ENCODE peak calls at places on chromosomes 16 and 17, in ten cellular contexts. I, R, E, O, T, Y, W, A, S and G are unnamed samples.

GRCh38 chr16:200388-200787 is 20.1 kb downstream of the HBQ1 start:
- DNase-seq in E (no peak), Y (peak), W (no peak), O (no peak), I (no peak), A (no peak), T (no peak), R (no peak), S (no peak), G (peak)

GRCh38 chr17:57442914-57443571 is 186.7 kb downstream of the MSI2 start:
- DNase-seq in R (no peak), I (no peak), Y (no peak), E (no peak), T (peak), W (peak), S (no peak), A (peak), O (no peak), G (no peak)

GRCh38 chr16:72997141-72997542 is 50.8 kb downstream of the ZFHX3 start:
- DNase-seq in Y (peak), W (no peak), S (no peak), O (no peak), T (no peak), R (no peak), A (no peak), I (no peak), E (peak), G (no peak)

GRCh38 chr16:87324411-87325275 is 7.5 kb upstream of the C16orf95 start:
- DNase-seq in R (no peak), W (peak), Y (peak), E (no peak), I (peak), S (peak), A (no peak), O (no peak), T (no peak), G (no peak)

GRCh38 chr16:4936181-4936990 is 562 bp downstream of the PPL start:
- DNase-seq in I (peak), T (no peak), O (peak), E (peak), W (no peak), Y (no peak), S (no peak), A (no peak), R (no peak), G (no peak)

GRCh38 chr17:10114931-10115535 is 83.4 kb downstream of the GAS7 start:
- DNase-seq in W (peak), E (peak), R (peak), I (no peak), Y (peak), A (peak), O (peak), S (no peak), T (peak), G (peak)

GRCh38 chr16:82178352-82178751 is 8.3 kb upstream of the MPHOSPH6 start:
- DNase-seq in R (no peak), T (no peak), E (no peak), A (no peak), S (no peak), O (no peak), W (no peak), I (no peak), Y (no peak), G (no peak)

GRCh38 chr16:73064227-73064995 is 16.5 kb upstream of the ZFHX3 start:
- DNase-seq in Y (peak), O (no peak), T (peak), S (no peak), A (no peak), R (no peak), W (no peak), I (no peak), E (peak), G (peak)

GRCh38 chr17:50161911-50162288 is 3.9 kb upstream of the SGCA start:
- DNase-seq in R (no peak), O (no peak), S (no peak), E (no peak), I (no peak), A (no peak), Y (no peak), W (no peak), T (no peak), G (no peak)

GRCh38 chr17:69524854-69525253 is 110.4 kb downstream of the MAP2K6 start:
- DNase-seq in R (no peak), E (no peak), T (no peak), I (no peak), Y (no peak), S (no peak), W (no peak), A (no peak), O (no peak), G (no peak)

DNA sequence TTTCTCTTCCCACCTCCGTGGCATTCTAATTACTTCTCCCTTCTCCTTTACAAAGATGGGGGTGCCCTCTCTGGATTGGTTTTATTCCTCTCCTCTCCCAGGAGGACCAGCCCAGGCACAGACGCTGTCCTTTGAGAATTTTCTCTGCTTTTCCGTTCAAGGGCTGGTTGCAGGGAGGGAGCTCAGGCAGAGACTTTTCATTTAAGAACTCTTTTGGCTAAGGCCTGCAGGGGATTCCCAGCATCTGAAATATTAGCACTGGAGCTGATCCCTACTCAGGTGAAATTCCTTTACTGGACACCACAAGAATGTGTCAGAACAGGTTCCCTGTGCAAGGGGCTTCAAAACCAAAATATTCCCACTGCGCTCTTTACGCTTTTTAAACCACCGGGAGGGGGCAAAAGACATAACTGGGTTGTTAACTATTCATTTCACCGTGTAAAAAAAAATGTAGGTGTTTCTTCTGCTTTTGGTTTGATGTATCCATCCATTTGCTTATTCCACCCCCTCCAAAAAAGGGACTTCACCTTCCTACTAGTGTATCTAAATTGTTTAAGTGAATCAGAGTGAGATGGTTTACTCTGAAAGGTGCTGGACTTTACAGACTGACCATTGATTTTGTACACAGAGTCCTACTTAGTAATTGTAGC is 1.4 kb downstream of the NFAT5 start:
- DNase-seq in Y (peak), S (no peak), O (peak), E (no peak), A (no peak), W (no peak), T (no peak), R (no peak), I (no peak), G (no peak)
- TF ChIP-seq CTCF in Y (peak), S (peak), O (peak), E (peak), A (no peak), W (peak), T (peak), R (no peak), I (peak), G (peak)

GRCh38 chr16:75805946-75806345 is 79.7 kb upstream of the CPHXL start:
- DNase-seq in W (no peak), A (no peak), I (no peak), E (no peak), R (no peak), T (no peak), S (no peak), Y (no peak), O (no peak), G (no peak)

GRCh38 chr16:75798714-75799113 is 72.4 kb upstream of the CPHXL start:
- DNase-seq in I (no peak), A (no peak), T (no peak), S (no peak), E (no peak), Y (no peak), O (no peak), W (no peak), R (no peak), G (no peak)

GRCh38 chr16:75804368-75804767 is 78.1 kb upstream of the CPHXL start:
- DNase-seq in O (no peak), W (no peak), T (no peak), S (no peak), I (no peak), A (no peak), R (no peak), Y (no peak), E (no peak), G (no peak)

GRCh38 chr16:75803753-75804152 is 77.5 kb upstream of the CPHXL start:
- DNase-seq in W (no peak), Y (no peak), R (no peak), O (no peak), E (no peak), S (no peak), A (no peak), I (no peak), T (no peak), G (no peak)

DNA sequence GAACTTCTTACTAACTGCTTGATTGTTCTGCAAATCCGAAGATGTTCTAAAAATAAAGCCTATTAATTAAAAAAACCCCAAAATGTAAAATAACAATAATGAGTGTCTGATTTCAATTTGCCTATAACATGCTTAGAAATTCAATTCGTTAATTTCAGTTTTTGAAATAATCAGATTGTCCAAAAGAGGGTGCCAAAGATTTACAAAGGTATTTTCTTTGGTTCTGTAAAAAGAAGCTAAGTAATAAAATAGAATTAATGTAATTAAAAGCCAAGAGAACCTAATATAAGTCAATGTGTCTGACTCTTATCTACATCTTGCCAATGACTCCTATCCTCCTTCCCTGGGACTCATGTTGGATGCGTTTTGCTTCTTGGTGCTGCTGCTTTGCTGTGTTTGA is 75.0 kb upstream of the CPHXL start:
- DNase-seq in R (no peak), Y (no peak), A (no peak), W (no peak), T (no peak), E (no peak), I (no peak), O (no peak), S (no peak), G (no peak)
- TF ChIP-seq CTCF in R (no peak), Y (no peak), A (no peak), W (no peak), T (no peak), E (no peak), I (no peak), O (peak), S (peak), G (peak)

DNA sequence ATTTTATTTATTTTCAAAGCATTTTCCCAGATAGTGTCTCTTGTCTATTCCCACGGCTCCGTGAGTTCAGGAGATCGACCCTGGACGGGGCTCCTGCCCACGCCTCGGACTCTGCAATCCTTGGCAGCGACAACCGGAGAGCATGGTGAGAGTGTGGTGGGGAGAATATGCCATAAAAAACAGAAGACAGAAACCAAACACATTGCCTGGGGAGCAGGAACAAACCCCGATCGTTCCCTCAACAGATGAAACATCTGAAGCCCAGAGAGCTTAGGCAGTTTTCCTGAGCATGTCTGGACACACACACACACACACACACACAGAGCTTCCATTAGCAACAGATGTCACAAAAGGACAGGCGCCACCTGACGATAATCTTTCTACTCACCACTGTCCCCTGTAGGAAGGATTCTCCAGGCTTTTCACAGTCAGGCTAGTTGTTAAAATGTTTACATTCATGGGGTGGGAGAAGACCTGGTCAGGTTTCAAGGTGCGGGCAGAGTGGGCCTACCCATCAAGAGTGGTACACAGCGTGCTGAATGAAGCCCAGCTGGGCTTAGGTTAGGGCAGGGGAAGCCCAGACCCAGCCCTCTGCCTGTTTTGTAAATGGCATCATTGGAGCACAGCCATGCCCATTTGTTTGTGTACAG is 230.4 kb upstream of the TNRC6C start:
- DNase-seq in R (no peak), S (no peak), I (peak), T (peak), A (peak), O (no peak), E (no peak), W (peak), Y (peak), G (peak)
- TF ChIP-seq CTCF in R (no peak), S (peak), I (peak), T (peak), A (peak), O (no peak), E (no peak), W (no peak), Y (peak), G (peak)

GRCh38 chr17:73560661-73561060 is 83.6 kb downstream of the SDK2 start:
- DNase-seq in W (no peak), S (no peak), O (no peak), Y (no peak), I (no peak), T (no peak), E (no peak), A (no peak), R (no peak), G (no peak)
- TF ChIP-seq CTCF in W (no peak), S (no peak), O (no peak), Y (no peak), I (peak), T (no peak), E (no peak), A (no peak), R (no peak), G (no peak)

GRCh38 chr17:20611314-20611713 is 31.8 kb downstream of the CDRT15L2 start:
- DNase-seq in T (no peak), E (no peak), Y (no peak), S (no peak), W (no peak), O (no peak), R (no peak), A (no peak), I (no peak), G (no peak)
- TF ChIP-seq CTCF in T (no peak), E (no peak), Y (no peak), S (no peak), W (no peak), O (no peak), R (no peak), A (no peak), I (no peak), G (no peak)

GRCh38 chr16:1338119-1338730 is 4.8 kb downstream of the BAIAP3 start:
- DNase-seq in Y (no peak), W (no peak), I (peak), R (no peak), T (no peak), O (peak), E (no peak), S (peak), A (no peak), G (no peak)
- TF ChIP-seq CTCF in Y (peak), W (no peak), I (peak), R (no peak), T (peak), O (peak), E (no peak), S (peak), A (no peak), G (peak)